ENCODE peak calls at places on chromosome 6, in nine cellular contexts. J is hypothalamus, A is NCI-H2029 treated with DMSO at 0.1 percent for 48 hours, T is fibroblast of the aortic adventitia, R is GM13977, L is GM10248, P is endodermal cell, U is GM04504, M is AG08395. W is an unnamed sample.

GRCh38 chr6:3336066-3336786 is 77.5 kb downstream of the PSMG4 start:
- DNase-seq in R (no peak), P (peak), M (no peak), J (no peak), L (no peak), U (no peak), A (no peak), T (no peak), W (no peak)

GRCh38 chr6:145733770-145734169 is 1.6 kb downstream of the EPM2A start:
- DNase-seq in R (no peak), A (no peak), M (no peak), T (no peak), J (no peak), L (no peak), U (no peak), P (no peak), W (no peak)

GRCh38 chr6:29653452-29654038 is 3.3 kb upstream of the MOG start:
- DNase-seq in M (peak), T (peak), L (peak), R (peak), A (peak), U (no peak), J (peak), P (peak), W (no peak)

GRCh38 chr6:159056432-159056831 is 11.6 kb upstream of the TAGAP start:
- DNase-seq in M (no peak), J (no peak), T (no peak), R (no peak), A (no peak), L (no peak), U (no peak), P (no peak), W (no peak)

GRCh38 chr6:11538049-11538798 is 675 bp downstream of the TMEM170B start:
- DNase-seq in A (no peak), R (peak), U (no peak), L (peak), P (peak), T (no peak), J (peak), M (no peak), W (peak)

GRCh38 chr6:72788188-72788587 is 166.3 kb downstream of the KCNQ5 start:
- DNase-seq in T (peak), U (no peak), A (no peak), R (no peak), L (no peak), M (no peak), J (no peak), P (no peak), W (no peak)

GRCh38 chr6:13038315-13039261 is 289.7 kb downstream of the TBC1D7 start:
- DNase-seq in U (no peak), L (no peak), J (no peak), P (no peak), M (no peak), R (no peak), A (no peak), T (peak), W (no peak)

GRCh38 chr6:41442800-41443501 is 103.2 kb upstream of the FOXP4 start:
- DNase-seq in A (no peak), M (peak), U (no peak), P (peak), J (no peak), T (no peak), R (no peak), L (no peak), W (peak)

GRCh38 chr6:151004415-151005024 is 139.0 kb downstream of the MTHFD1L start:
- DNase-seq in P (no peak), M (peak), A (peak), U (peak), T (peak), J (no peak), L (no peak), R (no peak), W (no peak)

GRCh38 chr6:166494757-166495486 is 91.6 kb downstream of the RAMACL start:
- DNase-seq in U (no peak), R (no peak), A (no peak), M (no peak), L (no peak), J (peak), T (no peak), P (no peak), W (peak)

GRCh38 chr6:162177733-162178132 is 549.8 kb downstream of the PRKN start:
- DNase-seq in P (peak), L (no peak), U (no peak), A (no peak), R (no peak), T (no peak), M (peak), J (peak), W (peak)

GRCh38 chr6:42368156-42368555 is 83.6 kb downstream of the TRERF1 start:
- DNase-seq in P (no peak), A (no peak), L (peak), J (no peak), U (no peak), T (no peak), M (no peak), R (peak), W (no peak)

GRCh38 chr6:159992366-159992765 is 23.5 kb downstream of the IGF2R start:
- DNase-seq in A (no peak), P (no peak), M (no peak), R (no peak), T (no peak), J (no peak), U (no peak), L (no peak), W (no peak)

GRCh38 chr6:90765895-90766294 is 179.0 kb upstream of the MAP3K7 start:
- DNase-seq in R (no peak), J (no peak), A (no peak), P (no peak), M (no peak), L (no peak), U (no peak), T (no peak), W (no peak)

GRCh38 chr6:108735991-108736345 is 112.3 kb upstream of the ARMC2 start:
- DNase-seq in R (no peak), P (peak), T (no peak), L (no peak), J (no peak), M (no peak), A (no peak), U (no peak), W (peak)

GRCh38 chr6:167219967-167220512 is 62.3 kb upstream of the GPR31 start:
- DNase-seq in T (no peak), J (no peak), P (peak), U (no peak), L (no peak), R (no peak), A (no peak), M (no peak), W (no peak)

GRCh38 chr6:121868191-121868590 is 432.7 kb downstream of the GJA1 start:
- DNase-seq in M (no peak), T (peak), J (no peak), A (no peak), R (no peak), P (no peak), U (no peak), L (no peak), W (no peak)

GRCh38 chr6:24719125-24719931 is at the start of gene C6orf62:
- DNase-seq in J (no peak), P (peak), A (no peak), M (peak), R (peak), U (no peak), L (peak), T (peak), W (peak)

W was measured in ELF-1.